ENCODE peak calls at places on chromosomes 12 and 14, in six cellular contexts. One of them, this sample, is unnamed. For H3K4me1, the result is how much of the 10 kb centered on the place peaks cover.

GRCh38 chr14:104687601-104688504 is 1.6 kb upstream of the INF2 start:
- DNase-seq in GM23338: peak
- DNase-seq in cardiac muscle cell: peak
- DNase-seq in psoas muscle: peak
- DNase-seq in gastrocnemius medialis: peak
- DNase-seq in fibroblast of lung: peak
- DNase-seq in this sample: peak

GRCh38 chr12:76375939-76376338 is 27.7 kb upstream of the BBS10 start:
- DNase-seq in GM23338: no peak
- DNase-seq in cardiac muscle cell: peak
- DNase-seq in psoas muscle: no peak
- DNase-seq in gastrocnemius medialis: no peak
- DNase-seq in fibroblast of lung: no peak
- DNase-seq in this sample: no peak

GRCh38 chr12:54601841-54602240 is 13.4 kb upstream of the PPP1R1A start:
- DNase-seq in GM23338: peak
- DNase-seq in cardiac muscle cell: peak
- DNase-seq in psoas muscle: no peak
- DNase-seq in gastrocnemius medialis: no peak
- DNase-seq in fibroblast of lung: no peak
- DNase-seq in this sample: no peak

GRCh38 chr14:62445570-62445969 is 599.7 kb downstream of the KCNH5 start:
- DNase-seq in GM23338: peak
- DNase-seq in cardiac muscle cell: no peak
- DNase-seq in psoas muscle: no peak
- DNase-seq in gastrocnemius medialis: no peak
- DNase-seq in fibroblast of lung: no peak
- DNase-seq in this sample: no peak

GRCh38 chr12:116559330-116560080 is at the start of gene MAP1LC3B2:
- DNase-seq in GM23338: peak
- DNase-seq in cardiac muscle cell: peak
- DNase-seq in psoas muscle: peak
- DNase-seq in gastrocnemius medialis: peak
- DNase-seq in fibroblast of lung: peak
- DNase-seq in this sample: no peak

GRCh38 chr12:90953956-90954421 is 987 bp downstream of the CCER1 start:
- DNase-seq in GM23338: peak
- DNase-seq in cardiac muscle cell: peak
- DNase-seq in psoas muscle: peak
- DNase-seq in gastrocnemius medialis: no peak
- DNase-seq in fibroblast of lung: no peak
- DNase-seq in this sample: no peak

GRCh38 chr14:97456958-97457357 is 659.8 kb downstream of the VRK1 start:
- DNase-seq in GM23338: no peak
- DNase-seq in cardiac muscle cell: no peak
- DNase-seq in psoas muscle: no peak
- DNase-seq in gastrocnemius medialis: no peak
- DNase-seq in fibroblast of lung: peak
- DNase-seq in this sample: no peak

GRCh38 chr12:120110550-120111501 is 5.7 kb downstream of the RAB35 start:
- DNase-seq in GM23338: peak
- DNase-seq in cardiac muscle cell: no peak
- DNase-seq in psoas muscle: peak
- DNase-seq in gastrocnemius medialis: peak
- DNase-seq in fibroblast of lung: no peak
- DNase-seq in this sample: peak

GRCh38 chr14:69260979-69261605 is 1.1 kb downstream of the GALNT16 start:
- DNase-seq in GM23338: peak
- DNase-seq in cardiac muscle cell: no peak
- DNase-seq in psoas muscle: peak
- DNase-seq in gastrocnemius medialis: no peak
- DNase-seq in fibroblast of lung: no peak
- DNase-seq in this sample: no peak

GRCh38 chr12:101490286-101490920 is 15.3 kb downstream of the SPIC start:
- DNase-seq in GM23338: peak
- DNase-seq in cardiac muscle cell: peak
- DNase-seq in psoas muscle: no peak
- DNase-seq in gastrocnemius medialis: peak
- DNase-seq in fibroblast of lung: no peak
- DNase-seq in this sample: no peak

GRCh38 chr12:1318327-1319031 is 275.9 kb downstream of the FBXL14 start:
- DNase-seq in GM23338: peak
- DNase-seq in cardiac muscle cell: peak
- DNase-seq in psoas muscle: no peak
- DNase-seq in gastrocnemius medialis: no peak
- DNase-seq in fibroblast of lung: peak
- DNase-seq in this sample: no peak

GRCh38 chr14:61345144-61345482 is 23.7 kb downstream of the PRKCH start:
- DNase-seq in GM23338: no peak
- DNase-seq in cardiac muscle cell: no peak
- DNase-seq in psoas muscle: no peak
- DNase-seq in gastrocnemius medialis: no peak
- DNase-seq in fibroblast of lung: no peak
- DNase-seq in this sample: no peak

GRCh38 chr14:23942587-23942986 is 11.0 kb upstream of the DHRS4 start:
- DNase-seq in GM23338: no peak
- DNase-seq in cardiac muscle cell: no peak
- DNase-seq in psoas muscle: no peak
- DNase-seq in gastrocnemius medialis: no peak
- DNase-seq in fibroblast of lung: no peak
- DNase-seq in this sample: no peak

GRCh38 chr12:114812858-114813761 is 129.1 kb upstream of the TBX3 start:
- DNase-seq in GM23338: peak
- DNase-seq in cardiac muscle cell: peak
- DNase-seq in psoas muscle: no peak
- DNase-seq in gastrocnemius medialis: no peak
- DNase-seq in fibroblast of lung: peak
- DNase-seq in this sample: no peak

GRCh38 chr14:77133718-77134338 is 7.8 kb downstream of the ZDHHC22 start:
- DNase-seq in GM23338: peak
- DNase-seq in cardiac muscle cell: peak
- DNase-seq in psoas muscle: peak
- DNase-seq in gastrocnemius medialis: no peak
- DNase-seq in fibroblast of lung: peak
- DNase-seq in this sample: no peak

GRCh38 chr14:89251066-89251465 is 166.0 kb downstream of the FOXN3 start:
- DNase-seq in GM23338: peak
- DNase-seq in cardiac muscle cell: peak
- DNase-seq in psoas muscle: no peak
- DNase-seq in gastrocnemius medialis: no peak
- DNase-seq in fibroblast of lung: peak
- DNase-seq in this sample: no peak

GRCh38 chr14:70114621-70115156 is 74.1 kb downstream of the SLC8A3 start:
- DNase-seq in GM23338: no peak
- DNase-seq in cardiac muscle cell: no peak
- DNase-seq in psoas muscle: no peak
- DNase-seq in gastrocnemius medialis: no peak
- DNase-seq in fibroblast of lung: no peak
- DNase-seq in this sample: no peak

GRCh38 chr12:98893126-98893525 is 248.0 kb downstream of the APAF1 start:
- DNase-seq in GM23338: no peak
- DNase-seq in cardiac muscle cell: no peak
- DNase-seq in psoas muscle: no peak
- DNase-seq in gastrocnemius medialis: no peak
- DNase-seq in fibroblast of lung: no peak
- DNase-seq in this sample: no peak

GRCh38 chr12:34368079-34368478 is 345.8 kb downstream of the ALG10 start:
- DNase-seq in GM23338: no peak
- DNase-seq in cardiac muscle cell: no peak
- DNase-seq in psoas muscle: no peak
- DNase-seq in gastrocnemius medialis: no peak
- DNase-seq in fibroblast of lung: no peak
- DNase-seq in this sample: no peak

GRCh38 chr14:98932436-98933325 is 339.3 kb downstream of the BCL11B start:
- DNase-seq in GM23338: no peak
- DNase-seq in cardiac muscle cell: no peak
- DNase-seq in psoas muscle: no peak
- DNase-seq in gastrocnemius medialis: no peak
- DNase-seq in fibroblast of lung: no peak
- DNase-seq in this sample: no peak

GRCh38 chr12:8554451-8555195 is 13.9 kb upstream of the CLEC4E start:
- DNase-seq in GM23338: peak
- DNase-seq in cardiac muscle cell: peak
- DNase-seq in psoas muscle: no peak
- DNase-seq in gastrocnemius medialis: no peak
- DNase-seq in fibroblast of lung: peak
- DNase-seq in this sample: no peak

GRCh38 chr12:97404549-97404948 is 58.1 kb upstream of the RMST start:
- DNase-seq in GM23338: peak
- DNase-seq in cardiac muscle cell: peak
- DNase-seq in psoas muscle: no peak
- DNase-seq in gastrocnemius medialis: no peak
- DNase-seq in fibroblast of lung: peak
- DNase-seq in this sample: no peak

GRCh38 chr14:67630186-67630585 is 10.5 kb downstream of the ARG2 start:
- DNase-seq in GM23338: no peak
- DNase-seq in cardiac muscle cell: no peak
- DNase-seq in psoas muscle: no peak
- DNase-seq in gastrocnemius medialis: no peak
- DNase-seq in fibroblast of lung: no peak
- DNase-seq in this sample: no peak

GRCh38 chr12:129195081-129195480 is 341.8 kb downstream of the GLT1D1 start:
- DNase-seq in GM23338: peak
- DNase-seq in cardiac muscle cell: no peak
- DNase-seq in psoas muscle: no peak
- DNase-seq in gastrocnemius medialis: no peak
- DNase-seq in fibroblast of lung: no peak
- DNase-seq in this sample: no peak

GRCh38 chr14:99838555-99839193 is 45.5 kb downstream of the EML1 start:
- DNase-seq in GM23338: peak
- DNase-seq in cardiac muscle cell: peak
- DNase-seq in psoas muscle: no peak
- DNase-seq in gastrocnemius medialis: no peak
- DNase-seq in fibroblast of lung: peak
- DNase-seq in this sample: no peak

GRCh38 chr12:92297405-92297804 is 151.8 kb upstream of the BTG1 start:
- DNase-seq in GM23338: no peak
- DNase-seq in cardiac muscle cell: no peak
- DNase-seq in psoas muscle: no peak
- DNase-seq in gastrocnemius medialis: no peak
- DNase-seq in fibroblast of lung: no peak
- DNase-seq in this sample: no peak

GRCh38 chr14:68975667-68976066 is 3.4 kb downstream of the ACTN1 start:
- DNase-seq in GM23338: no peak
- DNase-seq in cardiac muscle cell: peak
- DNase-seq in psoas muscle: no peak
- DNase-seq in gastrocnemius medialis: no peak
- DNase-seq in fibroblast of lung: peak
- DNase-seq in this sample: no peak

GRCh38 chr12:68043446-68043845 is 54.2 kb downstream of the IFNG-AS1 start:
- DNase-seq in GM23338: no peak
- DNase-seq in cardiac muscle cell: no peak
- DNase-seq in psoas muscle: no peak
- DNase-seq in gastrocnemius medialis: no peak
- DNase-seq in fibroblast of lung: peak
- DNase-seq in this sample: no peak

GRCh38 chr12:92927436-92928116 is 1.5 kb downstream of the EEA1 start:
- DNase-seq in GM23338: peak
- DNase-seq in cardiac muscle cell: peak
- DNase-seq in psoas muscle: no peak
- DNase-seq in gastrocnemius medialis: no peak
- DNase-seq in fibroblast of lung: peak
- DNase-seq in this sample: no peak

GRCh38 chr14:29865299-29865698 is 62.3 kb downstream of the PRKD1 start:
- DNase-seq in GM23338: no peak
- DNase-seq in cardiac muscle cell: no peak
- DNase-seq in psoas muscle: no peak
- DNase-seq in gastrocnemius medialis: no peak
- DNase-seq in fibroblast of lung: peak
- DNase-seq in this sample: no peak

DNA sequence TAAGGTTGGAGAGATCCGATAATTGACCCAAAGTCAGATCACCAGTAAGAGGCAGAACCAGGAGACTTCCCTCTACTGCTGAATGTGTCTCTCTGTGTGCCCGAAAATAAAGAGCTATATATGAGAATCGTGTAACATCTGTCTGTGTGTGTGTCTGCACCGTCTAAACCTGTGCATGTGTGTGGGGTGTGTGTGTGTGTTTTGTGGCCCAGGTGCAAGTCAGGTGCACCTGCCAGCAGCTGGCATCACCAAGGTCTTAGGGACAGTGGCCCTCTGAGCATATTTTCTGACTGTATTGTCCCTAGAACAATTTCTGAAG is 24.7 kb upstream of the KRT78 start:
- DNase-seq in GM23338: no peak
- DNase-seq in cardiac muscle cell: no peak
- DNase-seq in psoas muscle: no peak
- DNase-seq in gastrocnemius medialis: no peak
- DNase-seq in fibroblast of lung: no peak
- DNase-seq in this sample: no peak
- H3K4me3 ChIP-seq in GM23338: peak
- H3K4me3 ChIP-seq in cardiac muscle cell: no peak
- H3K4me3 ChIP-seq in psoas muscle: peak
- H3K4me3 ChIP-seq in gastrocnemius medialis: peak
- H3K4me3 ChIP-seq in fibroblast of lung: peak
- H3K4me3 ChIP-seq in this sample: peak

GRCh38 chr12:25253371-25254068 is 2.8 kb upstream of the KRAS start:
- DNase-seq in GM23338: no peak
- DNase-seq in cardiac muscle cell: no peak
- DNase-seq in psoas muscle: no peak
- DNase-seq in gastrocnemius medialis: no peak
- DNase-seq in fibroblast of lung: no peak
- DNase-seq in this sample: no peak
- H3K4me1 ChIP-seq in GM23338: under half
- H3K4me1 ChIP-seq in cardiac muscle cell: under half
- H3K4me1 ChIP-seq in psoas muscle: under half
- H3K4me1 ChIP-seq in gastrocnemius medialis: under half
- H3K4me1 ChIP-seq in fibroblast of lung: under half
- H3K4me1 ChIP-seq in this sample: under half

GRCh38 chr12:111174283-111175108 is 194.4 kb downstream of the PHETA1 start:
- DNase-seq in GM23338: peak
- DNase-seq in cardiac muscle cell: peak
- DNase-seq in psoas muscle: no peak
- DNase-seq in gastrocnemius medialis: no peak
- DNase-seq in fibroblast of lung: no peak
- DNase-seq in this sample: no peak
- TF ChIP-seq CTCF in GM23338: peak
- TF ChIP-seq CTCF in cardiac muscle cell: peak
- TF ChIP-seq CTCF in psoas muscle: peak
- TF ChIP-seq CTCF in gastrocnemius medialis: no peak
- TF ChIP-seq CTCF in fibroblast of lung: no peak
- TF ChIP-seq CTCF in this sample: peak

GRCh38 chr12:113477842-113478215 is 6.2 kb upstream of the LHX5 start:
- DNase-seq in GM23338: no peak
- DNase-seq in cardiac muscle cell: no peak
- DNase-seq in psoas muscle: no peak
- DNase-seq in gastrocnemius medialis: no peak
- DNase-seq in fibroblast of lung: no peak
- DNase-seq in this sample: no peak

GRCh38 chr12:113474635-113475436 is 3.2 kb upstream of the LHX5 start:
- DNase-seq in GM23338: no peak
- DNase-seq in cardiac muscle cell: no peak
- DNase-seq in psoas muscle: no peak
- DNase-seq in gastrocnemius medialis: no peak
- DNase-seq in fibroblast of lung: no peak
- DNase-seq in this sample: no peak

GRCh38 chr12:113477171-113477841 is 5.6 kb upstream of the LHX5 start:
- DNase-seq in GM23338: peak
- DNase-seq in cardiac muscle cell: no peak
- DNase-seq in psoas muscle: no peak
- DNase-seq in gastrocnemius medialis: no peak
- DNase-seq in fibroblast of lung: no peak
- DNase-seq in this sample: no peak

GRCh38 chr12:113475451-113476085 is 3.9 kb upstream of the LHX5 start:
- DNase-seq in GM23338: peak
- DNase-seq in cardiac muscle cell: no peak
- DNase-seq in psoas muscle: no peak
- DNase-seq in gastrocnemius medialis: no peak
- DNase-seq in fibroblast of lung: no peak
- DNase-seq in this sample: no peak

GRCh38 chr12:113476093-113476986 is 4.7 kb upstream of the LHX5 start:
- DNase-seq in GM23338: peak
- DNase-seq in cardiac muscle cell: no peak
- DNase-seq in psoas muscle: no peak
- DNase-seq in gastrocnemius medialis: no peak
- DNase-seq in fibroblast of lung: no peak
- DNase-seq in this sample: no peak
- H3K4me3 ChIP-seq in GM23338: peak
- H3K4me3 ChIP-seq in cardiac muscle cell: peak
- H3K4me3 ChIP-seq in psoas muscle: no peak
- H3K4me3 ChIP-seq in gastrocnemius medialis: no peak
- H3K4me3 ChIP-seq in fibroblast of lung: no peak
- H3K4me3 ChIP-seq in this sample: no peak